ENCODE peak calls at places on chromosomes 3 and 15, in seven cellular contexts. S, D, T, P, W, N and Z are unnamed samples.

GRCh38 chr3:158097141-158097540 is 9.1 kb downstream of the SHOX2 start:
- DNase-seq in S (no peak), D (no peak), T (no peak), P (peak; percentile 38), W (no peak), N (no peak), Z (no peak)

GRCh38 chr15:101533371-101534140 is 44.0 kb upstream of the PCSK6 start:
- DNase-seq in S (no peak), D (no peak), T (no peak), P (no peak), W (no peak), N (no peak), Z (no peak)

GRCh38 chr15:94031072-94031471 is 200.3 kb upstream of the MCTP2 start:
- DNase-seq in S (no peak), D (no peak), T (no peak), P (no peak), W (no peak), N (no peak), Z (no peak)

GRCh38 chr15:99486371-99487336 is 79.1 kb upstream of the MEF2A start:
- DNase-seq in S (no peak), D (no peak), T (peak; percentile 60), P (no peak), W (no peak), N (peak; percentile 92), Z (peak; percentile 58)

GRCh38 chr3:126468028-126468891 is 7.4 kb downstream of the ZXDC start:
- DNase-seq in S (no peak), D (no peak), T (no peak), P (peak; percentile 21), W (no peak), N (no peak), Z (no peak)

GRCh38 chr3:10518506-10519150 is 13.2 kb upstream of the ATP2B2 start:
- DNase-seq in S (no peak), D (no peak), T (no peak), P (no peak), W (no peak), N (no peak), Z (no peak)

GRCh38 chr3:37204314-37204713 is 29.9 kb upstream of the LRRFIP2 start:
- DNase-seq in S (no peak), D (no peak), T (no peak), P (no peak), W (no peak), N (no peak), Z (no peak)

GRCh38 chr15:48040166-48040817 is 80.5 kb upstream of the SLC24A5 start:
- DNase-seq in S (no peak), D (no peak), T (no peak), P (no peak), W (no peak), N (peak; percentile 20), Z (no peak)